ENCODE peak calls at places on chromosomes 11 and 22, in five cellular contexts. A is HEK293T, O is NT2/D1, R is H1, B is HepG2. L is an unnamed sample.

GRCh38 chr11:31957674-31958073 is 133.2 kb upstream of the RCN1 start:
- DNase-seq in A (no peak), O (no peak), R (no peak), B (no peak), L (no peak)

GRCh38 chr11:15945726-15946125 is 410.6 kb downstream of the SOX6 start:
- DNase-seq in A (no peak), O (no peak), R (no peak), B (no peak), L (no peak)

GRCh38 chr11:118703563-118704106 is 24.2 kb upstream of the TREH start:
- DNase-seq in A (no peak), O (no peak), R (no peak), B (no peak), L (no peak)

GRCh38 chr11:70413151-70413550 is 14.8 kb downstream of the CTTN start:
- DNase-seq in A (no peak), O (no peak), R (no peak), B (no peak), L (no peak)

GRCh38 chr11:68430801-68431200 is 29.8 kb upstream of the PPP6R3 start:
- DNase-seq in A (no peak), O (no peak), R (no peak), B (no peak), L (no peak)

GRCh38 chr22:17910561-17911311 is 113.6 kb downstream of the MICAL3 start:
- DNase-seq in A (peak), O (peak), R (no peak), B (no peak), L (no peak)

GRCh38 chr11:116167706-116168458 is 604.9 kb downstream of the BUD13 start:
- DNase-seq in A (no peak), O (no peak), R (no peak), B (no peak), L (no peak)

GRCh38 chr11:105609832-105610781 is at the start of gene GRIA4:
- DNase-seq in A (no peak), O (peak), R (no peak), B (no peak), L (no peak)

GRCh38 chr22:33917744-33918406 is 2.4 kb downstream of the LARGE1 start:
- DNase-seq in A (peak), O (no peak), R (no peak), B (peak), L (peak)

GRCh38 chr22:19070397-19071169 is 51.6 kb downstream of the DGCR2 start:
- DNase-seq in A (no peak), O (no peak), R (no peak), B (no peak), L (no peak)

GRCh38 chr11:118341749-118342489 is 586 bp downstream of the CD3D start:
- DNase-seq in A (no peak), O (no peak), R (no peak), B (peak), L (no peak)

GRCh38 chr22:46067159-46068111 is 82.9 kb upstream of the PPARA start:
- DNase-seq in A (no peak), O (no peak), R (no peak), B (no peak), L (no peak)

GRCh38 chr11:59550842-59551650 is 39.7 kb downstream of the OR4D9 start:
- DNase-seq in A (no peak), O (peak), R (peak), B (peak), L (peak)
- TF ChIP-seq SUZ12 in A (no peak), O (no peak), R (no peak), B (no peak), L (no peak)

GRCh38 chr11:78230161-78230877 is 41.6 kb downstream of the USP35 start:
- DNase-seq in A (no peak), O (no peak), R (no peak), B (no peak), L (no peak)
- TF ChIP-seq SUZ12 in A (no peak), O (no peak), R (no peak), B (no peak), L (no peak)

GRCh38 chr22:41036924-41037323 is 55.5 kb upstream of the EP300 start:
- DNase-seq in A (no peak), O (no peak), R (no peak), B (no peak), L (no peak)
- TF ChIP-seq SUZ12 in A (no peak), O (no peak), R (no peak), B (no peak), L (no peak)

GRCh38 chr11:124278261-124278660 is 22.1 kb downstream of the OR8G5 start:
- DNase-seq in A (no peak), O (no peak), R (no peak), B (no peak), L (no peak)
- TF ChIP-seq SUZ12 in A (no peak), O (no peak), R (no peak), B (no peak), L (no peak)

GRCh38 chr11:35139883-35140282 is 912 bp downstream of the CD44 start:
- DNase-seq in A (no peak), O (no peak), R (no peak), B (no peak), L (no peak)
- TF ChIP-seq SUZ12 in A (no peak), O (no peak), R (no peak), B (no peak), L (no peak)

DNA sequence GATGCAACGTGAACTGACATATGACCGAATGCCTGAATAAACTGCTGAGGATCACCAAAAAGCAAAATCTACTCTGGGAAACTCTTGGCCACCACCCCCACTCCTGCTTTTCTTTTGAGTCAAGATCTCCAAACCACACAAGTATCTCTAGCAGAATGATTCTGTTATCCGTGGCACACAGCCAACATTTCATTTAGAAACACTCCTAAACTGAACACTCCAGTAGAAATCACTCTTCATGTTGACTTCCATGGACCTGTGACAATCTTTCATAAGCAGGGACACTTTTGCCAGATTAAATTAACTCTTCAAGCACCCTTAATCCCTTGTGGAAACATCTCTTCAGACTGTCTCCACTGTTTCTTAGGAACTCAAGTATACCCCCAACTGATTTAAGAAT is 44.4 kb downstream of the VSIG10L2 start:
- DNase-seq in A (no peak), O (no peak), R (no peak), B (no peak), L (no peak)
- TF ChIP-seq SUZ12 in A (no peak), O (no peak), R (no peak), B (no peak), L (no peak)

DNA sequence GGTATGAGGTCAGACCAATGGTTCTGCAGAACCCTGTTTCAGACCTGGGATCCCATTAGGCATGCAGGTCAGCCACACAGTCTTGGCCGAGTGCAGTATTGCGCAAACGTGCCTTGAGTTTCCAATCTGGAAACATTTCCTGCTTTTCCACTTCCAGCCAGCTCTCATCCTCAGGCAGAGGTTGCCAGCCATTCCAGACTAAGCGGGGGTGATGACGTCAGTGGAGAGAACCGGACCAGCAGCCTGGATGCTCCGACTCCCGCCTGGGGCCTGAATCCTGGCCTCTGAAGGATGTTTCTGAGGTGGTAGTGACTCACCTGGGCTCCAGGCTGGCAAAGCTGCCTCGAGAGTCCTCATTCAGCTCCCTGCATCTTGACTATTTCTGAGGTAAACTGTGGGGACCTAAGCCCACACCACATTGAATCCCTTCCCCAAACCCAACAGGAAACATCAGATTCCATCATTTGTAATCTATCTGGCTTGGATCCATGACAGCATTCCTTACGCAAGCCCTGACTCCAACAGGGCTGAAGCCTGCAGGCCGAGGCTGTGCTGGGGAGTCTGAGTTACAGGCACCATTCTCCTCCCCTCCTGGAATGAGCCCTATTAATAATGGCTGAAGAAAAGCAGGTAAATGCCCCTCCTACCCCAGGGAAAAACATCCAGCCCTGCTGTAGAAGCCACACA is 83.0 kb downstream of the ABTB2 start:
- DNase-seq in A (no peak), O (no peak), R (no peak), B (no peak), L (no peak)
- TF ChIP-seq SUZ12 in A (no peak), O (no peak), R (no peak), B (no peak), L (no peak)

DNA sequence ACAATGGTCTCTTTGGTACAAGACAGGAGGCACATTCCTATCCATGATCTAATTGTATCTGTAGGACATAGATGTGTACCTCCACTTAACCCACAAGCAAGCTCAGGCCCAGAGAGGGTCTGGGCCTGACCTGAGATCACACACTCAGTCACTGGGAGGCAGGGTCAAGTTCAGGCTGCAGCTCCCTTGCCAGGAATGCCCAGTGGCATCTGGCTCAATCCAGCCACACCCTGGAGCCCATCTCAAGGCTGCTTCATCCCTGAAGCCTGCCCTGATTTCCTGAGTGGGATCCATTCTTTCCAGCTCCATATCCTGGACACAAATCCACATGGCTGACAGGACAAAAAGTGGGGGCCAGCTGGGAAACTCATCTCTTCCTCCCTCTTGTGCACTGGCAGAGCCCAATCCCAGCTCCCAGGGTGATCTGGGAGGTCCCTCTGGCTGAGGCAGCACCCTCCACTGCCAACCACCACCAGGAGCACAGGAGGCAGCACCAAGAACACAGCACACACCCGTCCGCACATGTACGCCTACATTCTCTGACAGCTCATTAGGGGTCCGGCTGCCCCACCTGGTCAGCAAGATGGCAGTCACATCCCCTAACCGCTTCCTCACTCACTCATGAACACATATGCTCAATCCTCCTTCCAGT is 39.2 kb upstream of the KLHL35 start:
- DNase-seq in A (no peak), O (no peak), R (no peak), B (no peak), L (no peak)
- TF ChIP-seq SUZ12 in A (no peak), O (no peak), R (no peak), B (no peak), L (no peak)

DNA sequence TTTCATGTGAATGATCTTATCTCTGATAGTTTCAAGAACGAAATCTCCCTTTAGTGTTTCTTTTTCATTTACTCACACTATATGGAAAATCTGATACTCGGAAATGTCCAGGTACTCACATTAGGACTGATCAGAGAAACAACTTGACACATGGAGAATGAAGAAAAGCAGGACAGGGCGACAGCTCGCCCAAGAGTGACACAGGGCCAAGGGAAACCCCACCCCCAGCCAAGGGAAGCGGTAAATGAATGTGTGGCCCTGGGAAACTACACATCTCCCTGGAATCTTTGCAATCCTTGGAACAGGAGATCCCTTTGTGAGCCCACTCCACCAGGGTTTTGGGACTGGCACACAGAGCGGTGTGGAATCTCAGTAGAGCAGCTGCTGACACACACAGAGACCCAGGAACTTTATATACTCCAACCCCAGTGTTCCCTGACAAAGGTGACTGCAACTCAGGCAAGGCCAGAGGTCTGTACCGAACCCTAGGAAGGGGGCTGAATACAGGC is 303.7 kb upstream of the ARHGAP42 start:
- DNase-seq in A (no peak), O (no peak), R (no peak), B (no peak), L (no peak)
- TF ChIP-seq SUZ12 in A (no peak), O (no peak), R (no peak), B (no peak), L (no peak)

GRCh38 chr11:92693146-92693545 is 276.3 kb upstream of the MTNR1B start:
- DNase-seq in A (no peak), O (no peak), R (no peak), B (no peak), L (no peak)
- TF ChIP-seq SUZ12 in A (no peak), O (no peak), R (no peak), B (no peak), L (no peak)

L was measured in GM12878.